ENCODE peak calls at places on chromosomes 1 and 21, in four cellular contexts. One of them, this sample, is unnamed.
A peak's percentile ranks its signal among the peaks of the same experiment; 100 is the strongest.

GRCh38 chr1:204493882-204494280 is 724 bp downstream of the PIK3C2B start:
- DNase-seq in GM06990: no peak
- DNase-seq in A549: peak; percentile 58
- DNase-seq in fibroblast of pulmonary artery: no peak
- DNase-seq in this sample: peak; percentile 11

GRCh38 chr1:162168261-162168660 is 98.8 kb downstream of the NOS1AP start:
- DNase-seq in GM06990: no peak
- DNase-seq in A549: no peak
- DNase-seq in fibroblast of pulmonary artery: no peak
- DNase-seq in this sample: no peak

GRCh38 chr1:204316164-204316563 is 43.6 kb downstream of the PLEKHA6 start:
- DNase-seq in GM06990: no peak
- DNase-seq in A549: no peak
- DNase-seq in fibroblast of pulmonary artery: no peak
- DNase-seq in this sample: no peak

GRCh38 chr21:41726970-41727783 is 39.7 kb downstream of the RIPK4 start:
- DNase-seq in GM06990: no peak
- DNase-seq in A549: peak; percentile 35
- DNase-seq in fibroblast of pulmonary artery: peak; percentile 69
- DNase-seq in this sample: peak; percentile 73

GRCh38 chr1:19010995-19011696 is 54.7 kb upstream of the IFFO2 start:
- DNase-seq in GM06990: peak; percentile 41
- DNase-seq in A549: peak; percentile 69
- DNase-seq in fibroblast of pulmonary artery: peak; percentile 97
- DNase-seq in this sample: peak; percentile 97

GRCh38 chr1:74388855-74389254 is 123.6 kb downstream of the LRRC53 start:
- DNase-seq in GM06990: no peak
- DNase-seq in A549: no peak
- DNase-seq in fibroblast of pulmonary artery: no peak
- DNase-seq in this sample: no peak

GRCh38 chr1:10623391-10624145 is 148.8 kb downstream of the PEX14 start:
- DNase-seq in GM06990: no peak
- DNase-seq in A549: no peak
- DNase-seq in fibroblast of pulmonary artery: no peak
- DNase-seq in this sample: no peak

GRCh38 chr1:17874665-17875064 is 119.5 kb downstream of the ACTL8 start:
- DNase-seq in GM06990: no peak
- DNase-seq in A549: no peak
- DNase-seq in fibroblast of pulmonary artery: peak; percentile 78
- DNase-seq in this sample: peak; percentile 73

GRCh38 chr1:51517361-51518032 is 1.6 kb downstream of the EPS15 start:
- DNase-seq in GM06990: no peak
- DNase-seq in A549: peak; percentile 9
- DNase-seq in fibroblast of pulmonary artery: peak; percentile 33
- DNase-seq in this sample: no peak

GRCh38 chr1:184483101-184483813 is 96.4 kb downstream of the C1orf21 start:
- DNase-seq in GM06990: no peak
- DNase-seq in A549: no peak
- DNase-seq in fibroblast of pulmonary artery: peak; percentile 49
- DNase-seq in this sample: peak; percentile 90

GRCh38 chr1:15943515-15944307 is 32.2 kb downstream of the ZBTB17 start:
- DNase-seq in GM06990: no peak
- DNase-seq in A549: no peak
- DNase-seq in fibroblast of pulmonary artery: no peak
- DNase-seq in this sample: no peak

GRCh38 chr1:57867001-57867400 is 443.1 kb upstream of the DAB1 start:
- DNase-seq in GM06990: no peak
- DNase-seq in A549: no peak
- DNase-seq in fibroblast of pulmonary artery: no peak
- DNase-seq in this sample: no peak

DNA sequence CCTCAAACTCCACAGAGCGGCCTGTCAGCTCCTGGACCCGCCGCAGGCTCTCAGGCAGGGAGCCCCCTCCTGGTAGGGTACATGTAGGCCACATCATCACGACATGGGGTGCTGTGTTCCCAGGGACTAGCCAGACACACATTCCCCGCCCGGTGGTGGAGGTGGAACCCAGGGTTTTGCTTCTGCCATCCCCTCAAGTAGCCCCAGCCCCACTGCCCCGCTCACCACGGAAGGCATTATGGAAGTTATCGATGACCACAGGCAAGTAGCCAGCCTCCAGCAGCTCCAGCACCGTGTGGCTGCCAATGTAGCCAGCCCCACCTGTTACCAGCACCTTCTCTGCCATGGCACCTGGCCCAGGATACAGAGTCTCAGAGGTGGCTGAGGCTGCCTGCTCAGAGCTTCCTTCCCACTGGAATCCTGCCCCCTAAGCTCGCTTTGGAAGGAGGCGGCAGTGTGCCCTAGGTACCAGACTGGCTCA is 1.9 kb downstream of the GALE start:
- DNase-seq in GM06990: no peak
- DNase-seq in A549: no peak
- DNase-seq in fibroblast of pulmonary artery: no peak
- DNase-seq in this sample: no peak
- TF ChIP-seq CTCF in GM06990: peak; percentile 26
- TF ChIP-seq CTCF in A549: no peak
- TF ChIP-seq CTCF in fibroblast of pulmonary artery: no peak
- TF ChIP-seq CTCF in this sample: peak; percentile 11

GRCh38 chr1:248593226-248593625 is 4.3 kb downstream of the OR2T10 start:
- DNase-seq in GM06990: no peak
- DNase-seq in A549: no peak
- DNase-seq in fibroblast of pulmonary artery: no peak
- DNase-seq in this sample: no peak
- H3K4me3 ChIP-seq in GM06990: no peak overlapping the region
- H3K4me3 ChIP-seq in A549: no peak overlapping the region
- H3K4me3 ChIP-seq in fibroblast of pulmonary artery: no peak overlapping the region
- H3K4me3 ChIP-seq in this sample: no peak overlapping the region

GRCh38 chr21:25360593-25360992 is 246.7 kb downstream of the MRPL39 start:
- DNase-seq in GM06990: no peak
- DNase-seq in A549: no peak
- DNase-seq in fibroblast of pulmonary artery: no peak
- DNase-seq in this sample: peak; percentile 12
- TF ChIP-seq CTCF in GM06990: peak; percentile 36
- TF ChIP-seq CTCF in A549: no peak
- TF ChIP-seq CTCF in fibroblast of pulmonary artery: peak; percentile 38
- TF ChIP-seq CTCF in this sample: peak; percentile 46

GRCh38 chr1:11735854-11736745 is at the start of gene AGTRAP:
- DNase-seq in GM06990: peak; percentile 89
- DNase-seq in A549: peak; percentile 81
- DNase-seq in fibroblast of pulmonary artery: peak; percentile 94
- DNase-seq in this sample: peak; percentile 87
- H3K4me3 ChIP-seq in GM06990: peak within 1 kb of the TSS; percentile 95
- H3K4me3 ChIP-seq in A549: peak within 1 kb of the TSS; percentile 68
- H3K4me3 ChIP-seq in fibroblast of pulmonary artery: peak within 1 kb of the TSS; percentile 98
- H3K4me3 ChIP-seq in this sample: peak within 1 kb of the TSS; percentile 92

DNA sequence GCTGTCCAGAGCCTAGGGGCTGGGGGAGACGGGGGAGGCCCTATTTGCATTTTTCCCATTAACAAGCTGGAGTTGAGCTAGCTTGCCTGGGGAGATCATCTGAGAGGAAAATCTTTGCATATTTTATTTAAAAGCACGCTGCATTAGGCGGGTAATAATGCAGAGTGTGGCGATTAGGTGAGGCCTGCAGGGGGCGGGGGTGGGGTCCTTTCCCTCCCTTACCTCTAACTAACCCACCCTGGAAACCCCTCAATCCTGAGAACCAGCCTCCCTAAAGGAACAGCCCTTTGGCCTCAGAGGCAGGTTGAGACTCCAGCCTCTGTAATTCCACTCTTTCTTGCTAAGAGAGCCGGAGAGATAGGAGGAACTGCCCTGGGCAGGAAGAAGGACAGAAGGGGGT is 16.1 kb downstream of the C1orf216 start:
- DNase-seq in GM06990: no peak
- DNase-seq in A549: no peak
- DNase-seq in fibroblast of pulmonary artery: no peak
- DNase-seq in this sample: no peak
- TF ChIP-seq CTCF in GM06990: peak; percentile 20
- TF ChIP-seq CTCF in A549: no peak
- TF ChIP-seq CTCF in fibroblast of pulmonary artery: no peak
- TF ChIP-seq CTCF in this sample: no peak

GRCh38 chr1:210232524-210233215 is at the start of gene SERTAD4:
- DNase-seq in GM06990: no peak
- DNase-seq in A549: peak; percentile 40
- DNase-seq in fibroblast of pulmonary artery: peak; percentile 35
- DNase-seq in this sample: peak; percentile 46

GRCh38 chr1:210233495-210234253 is 1.1 kb downstream of the SERTAD4 start:
- DNase-seq in GM06990: no peak
- DNase-seq in A549: peak; percentile 33
- DNase-seq in fibroblast of pulmonary artery: peak; percentile 73
- DNase-seq in this sample: peak; percentile 51

GRCh38 chr1:210235363-210236053 is 2.9 kb downstream of the SERTAD4 start:
- DNase-seq in GM06990: no peak
- DNase-seq in A549: no peak
- DNase-seq in fibroblast of pulmonary artery: no peak
- DNase-seq in this sample: no peak

GRCh38 chr1:210233216-210233494 is 559 bp downstream of the SERTAD4 start:
- DNase-seq in GM06990: no peak
- DNase-seq in A549: no peak
- DNase-seq in fibroblast of pulmonary artery: no peak
- DNase-seq in this sample: no peak

GRCh38 chr1:210234254-210234747 is 1.7 kb downstream of the SERTAD4 start:
- DNase-seq in GM06990: no peak
- DNase-seq in A549: no peak
- DNase-seq in fibroblast of pulmonary artery: no peak
- DNase-seq in this sample: no peak
- H3K4me3 ChIP-seq in GM06990: no peak overlapping the region
- H3K4me3 ChIP-seq in A549: peak overlapping the region; percentile 59
- H3K4me3 ChIP-seq in fibroblast of pulmonary artery: peak overlapping the region; percentile 62
- H3K4me3 ChIP-seq in this sample: no peak overlapping the region

GRCh38 chr1:13892141-13892670 is 192.2 kb downstream of the PRDM2 start:
- DNase-seq in GM06990: no peak
- DNase-seq in A549: no peak
- DNase-seq in fibroblast of pulmonary artery: no peak
- DNase-seq in this sample: no peak

GRCh38 chr1:13892671-13893325 is 192.8 kb downstream of the PRDM2 start:
- DNase-seq in GM06990: no peak
- DNase-seq in A549: no peak
- DNase-seq in fibroblast of pulmonary artery: no peak
- DNase-seq in this sample: no peak

GRCh38 chr1:13889495-13889894 is 189.5 kb downstream of the PRDM2 start:
- DNase-seq in GM06990: no peak
- DNase-seq in A549: no peak
- DNase-seq in fibroblast of pulmonary artery: no peak
- DNase-seq in this sample: no peak

GRCh38 chr1:13890766-13891165 is 190.8 kb downstream of the PRDM2 start:
- DNase-seq in GM06990: no peak
- DNase-seq in A549: no peak
- DNase-seq in fibroblast of pulmonary artery: no peak
- DNase-seq in this sample: no peak

GRCh38 chr1:13888351-13888996 is 188.5 kb downstream of the PRDM2 start:
- DNase-seq in GM06990: no peak
- DNase-seq in A549: no peak
- DNase-seq in fibroblast of pulmonary artery: no peak
- DNase-seq in this sample: no peak
- TF ChIP-seq CTCF in GM06990: no peak
- TF ChIP-seq CTCF in A549: no peak
- TF ChIP-seq CTCF in fibroblast of pulmonary artery: no peak
- TF ChIP-seq CTCF in this sample: no peak

This sample was measured in fibroblast of mammary gland.